ENCODE peak calls at places on chromosomes 11 and 22, in four cellular contexts. One of them, this sample, is unnamed.

GRCh38 chr22:43796567-43796966 is 15.5 kb downstream of the EFCAB6 start:
- DNase-seq in heart right ventricle: no peak
- DNase-seq in fibroblast of lung: peak
- DNase-seq in NCI-H2081: no peak
- DNase-seq in this sample: no peak

GRCh38 chr22:31604746-31605705 is 57.0 kb downstream of the PISD start:
- DNase-seq in NCI-H2081: no peak
- DNase-seq in heart right ventricle: no peak
- DNase-seq in fibroblast of lung: no peak
- DNase-seq in this sample: no peak

GRCh38 chr11:35223429-35223828 is 84.5 kb downstream of the CD44 start:
- DNase-seq in NCI-H2081: peak
- DNase-seq in heart right ventricle: no peak
- DNase-seq in fibroblast of lung: peak
- DNase-seq in this sample: no peak

GRCh38 chr11:66958232-66958955 is at the start of gene PC:
- DNase-seq in fibroblast of lung: peak
- DNase-seq in NCI-H2081: peak
- DNase-seq in heart right ventricle: peak
- DNase-seq in this sample: peak

GRCh38 chr22:44915441-44915840 is 94.4 kb downstream of the PHF21B start:
- DNase-seq in NCI-H2081: no peak
- DNase-seq in heart right ventricle: no peak
- DNase-seq in fibroblast of lung: no peak
- DNase-seq in this sample: no peak

GRCh38 chr22:41560095-41560487 is 719 bp upstream of the CSDC2 start:
- DNase-seq in NCI-H2081: no peak
- DNase-seq in heart right ventricle: no peak
- DNase-seq in fibroblast of lung: no peak
- DNase-seq in this sample: no peak

GRCh38 chr11:115759622-115760527 is 255.7 kb upstream of the CADM1 start:
- DNase-seq in fibroblast of lung: peak
- DNase-seq in heart right ventricle: peak
- DNase-seq in NCI-H2081: no peak
- DNase-seq in this sample: no peak

GRCh38 chr11:75782540-75783263 is 14.1 kb downstream of the DGAT2 start:
- DNase-seq in NCI-H2081: no peak
- DNase-seq in fibroblast of lung: no peak
- DNase-seq in heart right ventricle: no peak
- DNase-seq in this sample: no peak

GRCh38 chr11:45805305-45806071 is 539 bp downstream of the SLC35C1 start:
- DNase-seq in heart right ventricle: peak
- DNase-seq in NCI-H2081: no peak
- DNase-seq in fibroblast of lung: peak
- DNase-seq in this sample: no peak

GRCh38 chr22:22712092-22712658 is 67.8 kb downstream of the GGTLC2 start:
- DNase-seq in fibroblast of lung: no peak
- DNase-seq in heart right ventricle: no peak
- DNase-seq in NCI-H2081: no peak
- DNase-seq in this sample: no peak

GRCh38 chr11:12150831-12151382 is 40.5 kb downstream of the MICAL2 start:
- DNase-seq in fibroblast of lung: peak
- DNase-seq in NCI-H2081: no peak
- DNase-seq in heart right ventricle: no peak
- DNase-seq in this sample: no peak

GRCh38 chr11:119340335-119341221 is at the start of gene C1QTNF5:
- DNase-seq in NCI-H2081: no peak
- DNase-seq in heart right ventricle: peak
- DNase-seq in fibroblast of lung: peak
- DNase-seq in this sample: no peak

GRCh38 chr22:36356708-36357694 is 30.8 kb downstream of the MYH9 start:
- DNase-seq in heart right ventricle: no peak
- DNase-seq in fibroblast of lung: no peak
- DNase-seq in NCI-H2081: no peak
- DNase-seq in this sample: no peak

GRCh38 chr22:38139901-38140300 is 29.4 kb upstream of the BAIAP2L2 start:
- DNase-seq in NCI-H2081: no peak
- DNase-seq in heart right ventricle: no peak
- DNase-seq in fibroblast of lung: no peak
- DNase-seq in this sample: no peak

GRCh38 chr11:134905513-134905912 is 493.5 kb upstream of the B3GAT1 start:
- DNase-seq in heart right ventricle: peak
- DNase-seq in NCI-H2081: no peak
- DNase-seq in fibroblast of lung: no peak
- DNase-seq in this sample: no peak

GRCh38 chr22:47301820-47302475 is 539.5 kb downstream of the TBC1D22A start:
- DNase-seq in heart right ventricle: no peak
- DNase-seq in NCI-H2081: no peak
- DNase-seq in fibroblast of lung: no peak
- DNase-seq in this sample: no peak

GRCh38 chr11:38543311-38543710 is 1945.3 kb upstream of the RAG2 start:
- DNase-seq in fibroblast of lung: peak
- DNase-seq in heart right ventricle: no peak
- DNase-seq in NCI-H2081: no peak
- DNase-seq in this sample: no peak

GRCh38 chr11:112762686-112763048 is 198.6 kb upstream of the NCAM1 start:
- DNase-seq in heart right ventricle: no peak
- DNase-seq in NCI-H2081: no peak
- DNase-seq in fibroblast of lung: no peak
- DNase-seq in this sample: no peak

GRCh38 chr22:36280379-36280778 is 27.4 kb downstream of the APOL1 start:
- DNase-seq in NCI-H2081: no peak
- DNase-seq in heart right ventricle: no peak
- DNase-seq in fibroblast of lung: no peak
- DNase-seq in this sample: no peak

GRCh38 chr11:58575377-58576020 is at the start of gene LPXN:
- DNase-seq in fibroblast of lung: no peak
- DNase-seq in NCI-H2081: no peak
- DNase-seq in heart right ventricle: no peak
- DNase-seq in this sample: peak

GRCh38 chr22:37330200-37331033 is 48.1 kb downstream of the CYTH4 start:
- DNase-seq in heart right ventricle: no peak
- DNase-seq in fibroblast of lung: peak
- DNase-seq in NCI-H2081: no peak
- DNase-seq in this sample: no peak

GRCh38 chr11:33158596-33158995 is 2.7 kb downstream of the CSTF3 start:
- DNase-seq in NCI-H2081: no peak
- DNase-seq in heart right ventricle: no peak
- DNase-seq in fibroblast of lung: no peak
- DNase-seq in this sample: no peak

GRCh38 chr11:102197759-102198158 is 87.5 kb downstream of the YAP1 start:
- DNase-seq in heart right ventricle: no peak
- DNase-seq in NCI-H2081: no peak
- DNase-seq in fibroblast of lung: no peak
- DNase-seq in this sample: no peak

GRCh38 chr11:120564573-120565301 is 53.2 kb downstream of the GRIK4 start:
- DNase-seq in heart right ventricle: peak
- DNase-seq in fibroblast of lung: peak
- DNase-seq in NCI-H2081: peak
- DNase-seq in this sample: peak

GRCh38 chr22:18078329-18079041 is 695 bp downstream of the PEX26 start:
- DNase-seq in fibroblast of lung: peak
- DNase-seq in NCI-H2081: peak
- DNase-seq in heart right ventricle: no peak
- DNase-seq in this sample: peak

GRCh38 chr11:68081691-68082090 is 39.5 kb downstream of the CHKA start:
- DNase-seq in heart right ventricle: no peak
- DNase-seq in fibroblast of lung: peak
- DNase-seq in NCI-H2081: no peak
- DNase-seq in this sample: no peak

GRCh38 chr11:67292671-67293070 is 3.6 kb downstream of the ANKRD13D start:
- DNase-seq in NCI-H2081: no peak
- DNase-seq in fibroblast of lung: no peak
- DNase-seq in heart right ventricle: no peak
- DNase-seq in this sample: no peak

GRCh38 chr11:60899021-60899936 is 7.1 kb downstream of the PRPF19 start:
- DNase-seq in fibroblast of lung: peak
- DNase-seq in NCI-H2081: peak
- DNase-seq in heart right ventricle: no peak
- DNase-seq in this sample: no peak

GRCh38 chr11:795638-796564 is 2.2 kb downstream of the SLC25A22 start:
- DNase-seq in NCI-H2081: no peak
- DNase-seq in fibroblast of lung: peak
- DNase-seq in heart right ventricle: peak
- DNase-seq in this sample: peak

GRCh38 chr11:92589512-92589911 is 364.9 kb downstream of the FAT3 start:
- DNase-seq in NCI-H2081: no peak
- DNase-seq in heart right ventricle: no peak
- DNase-seq in fibroblast of lung: no peak
- DNase-seq in this sample: no peak

GRCh38 chr11:64837887-64838351 is 6.5 kb downstream of the CDC42BPG start:
- DNase-seq in NCI-H2081: no peak
- DNase-seq in heart right ventricle: no peak
- DNase-seq in fibroblast of lung: no peak
- DNase-seq in this sample: no peak

GRCh38 chr11:122180435-122180834 is 64.4 kb upstream of the BLID start:
- DNase-seq in NCI-H2081: no peak
- DNase-seq in heart right ventricle: no peak
- DNase-seq in fibroblast of lung: peak
- DNase-seq in this sample: no peak

GRCh38 chr11:67572305-67572704 is 11.3 kb upstream of the GSTP1 start:
- DNase-seq in NCI-H2081: no peak
- DNase-seq in heart right ventricle: no peak
- DNase-seq in fibroblast of lung: no peak
- DNase-seq in this sample: no peak

GRCh38 chr11:96869207-96869606 is 479.4 kb downstream of the JRKL start:
- DNase-seq in fibroblast of lung: peak
- DNase-seq in NCI-H2081: no peak
- DNase-seq in heart right ventricle: peak
- DNase-seq in this sample: no peak

GRCh38 chr11:60130496-60130895 is 42.0 kb downstream of the MS4A2 start:
- DNase-seq in heart right ventricle: peak
- DNase-seq in fibroblast of lung: no peak
- DNase-seq in NCI-H2081: peak
- DNase-seq in this sample: no peak

GRCh38 chr11:94958118-94958517 is 15.2 kb downstream of the CWC15 start:
- DNase-seq in heart right ventricle: no peak
- DNase-seq in NCI-H2081: no peak
- DNase-seq in fibroblast of lung: peak
- DNase-seq in this sample: no peak

GRCh38 chr11:66015936-66016792 is 4.4 kb downstream of the CST6 start:
- DNase-seq in fibroblast of lung: no peak
- DNase-seq in heart right ventricle: no peak
- DNase-seq in NCI-H2081: no peak
- DNase-seq in this sample: no peak

GRCh38 chr11:120556841-120557240 is 45.3 kb downstream of the GRIK4 start:
- DNase-seq in heart right ventricle: no peak
- DNase-seq in NCI-H2081: no peak
- DNase-seq in fibroblast of lung: no peak
- DNase-seq in this sample: no peak

GRCh38 chr22:25497269-25497668 is 67.2 kb upstream of the GRK3 start:
- DNase-seq in NCI-H2081: no peak
- DNase-seq in fibroblast of lung: no peak
- DNase-seq in heart right ventricle: peak
- DNase-seq in this sample: no peak

This sample was measured in natural killer cell.